ENCODE peak calls at places on chromosomes 11 and 22, in seven cellular contexts. E is SK-N-SH, Y is K562, G is H1, J is HepG2, R is HCT116, O is GM12878. I is an unnamed sample.

GRCh38 chr11:16603890-16604783 is 134.3 kb upstream of the C11orf58 start:
- DNase-seq in E (peak; percentile 65), Y (peak; percentile 60), G (no peak), J (no peak), R (no peak), O (no peak), I (no peak)

GRCh38 chr22:42985541-42985925 is 29.4 kb downstream of the PACSIN2 start:
- DNase-seq in E (peak; percentile 28), Y (no peak), G (no peak), J (no peak), R (no peak), O (no peak), I (no peak)

GRCh38 chr11:93528757-93529639 is 14.2 kb downstream of the SMCO4 start:
- DNase-seq in E (no peak), Y (no peak), G (no peak), J (no peak), R (no peak), O (no peak), I (no peak)

GRCh38 chr22:43560651-43561050 is 148.8 kb downstream of the MPPED1 start:
- DNase-seq in E (no peak), Y (no peak), G (no peak), J (no peak), R (no peak), O (no peak), I (no peak)

GRCh38 chr11:130829801-130830562 is 86.3 kb downstream of the SNX19 start:
- DNase-seq in E (no peak), Y (no peak), G (no peak), J (no peak), R (no peak), O (no peak), I (no peak)

GRCh38 chr22:26939466-26939865 is 282.1 kb downstream of the MIAT start:
- DNase-seq in E (no peak), Y (no peak), G (no peak), J (no peak), R (no peak), O (no peak), I (no peak)

GRCh38 chr11:115672999-115673411 is 168.8 kb upstream of the CADM1 start:
- DNase-seq in E (no peak), Y (no peak), G (no peak), J (no peak), R (no peak), O (no peak), I (no peak)

GRCh38 chr11:93842461-93842860 is 8.0 kb downstream of the VSTM5 start:
- DNase-seq in E (no peak), Y (peak; percentile 25), G (no peak), J (no peak), R (peak; percentile 67), O (no peak), I (no peak)

GRCh38 chr11:69361048-69361447 is 67.1 kb downstream of the MYEOV start:
- DNase-seq in E (no peak), Y (no peak), G (no peak), J (no peak), R (no peak), O (no peak), I (no peak)

GRCh38 chr22:44530106-44530505 is 32.1 kb upstream of the RTL6 start:
- DNase-seq in E (no peak), Y (no peak), G (no peak), J (no peak), R (no peak), O (no peak), I (no peak)

GRCh38 chr11:111634981-111635705 is 32.9 kb downstream of the SIK2 start:
- DNase-seq in E (no peak), Y (peak; percentile 15), G (no peak), J (no peak), R (no peak), O (no peak), I (no peak)

GRCh38 chr11:61090092-61090491 is 12.2 kb upstream of the CD5 start:
- DNase-seq in E (no peak), Y (no peak), G (no peak), J (no peak), R (no peak), O (no peak), I (no peak)

GRCh38 chr11:33475999-33476398 is 218.8 kb downstream of the HIPK3 start:
- DNase-seq in E (peak; percentile 24), Y (no peak), G (no peak), J (peak; percentile 37), R (no peak), O (no peak), I (no peak)

GRCh38 chr22:17754233-17754925 is 19.9 kb downstream of the BID start:
- DNase-seq in E (no peak), Y (no peak), G (no peak), J (no peak), R (no peak), O (no peak), I (no peak)

GRCh38 chr11:32576456-32576855 is 7.2 kb upstream of the EIF3M start:
- DNase-seq in E (no peak), Y (no peak), G (no peak), J (no peak), R (no peak), O (no peak), I (no peak)

GRCh38 chr11:73415854-73416615 is 39.8 kb downstream of the RELT start:
- DNase-seq in E (no peak), Y (no peak), G (no peak), J (no peak), R (no peak), O (no peak), I (no peak)

GRCh38 chr22:39688186-39688768 is 117.7 kb downstream of the CACNA1I start:
- DNase-seq in E (no peak), Y (no peak), G (no peak), J (no peak), R (no peak), O (no peak), I (no peak)

GRCh38 chr11:67491276-67492068 is 8.6 kb downstream of the AIP start:
- DNase-seq in E (no peak), Y (no peak), G (no peak), J (no peak), R (no peak), O (no peak), I (no peak)

GRCh38 chr22:19877626-19878339 is 23.1 kb upstream of the GNB1L start:
- DNase-seq in E (no peak), Y (no peak), G (no peak), J (no peak), R (no peak), O (no peak), I (no peak)

GRCh38 chr22:24176630-24177029 is 4.7 kb upstream of the SUSD2 start:
- DNase-seq in E (no peak), Y (no peak), G (no peak), J (no peak), R (no peak), O (no peak), I (no peak)

DNA sequence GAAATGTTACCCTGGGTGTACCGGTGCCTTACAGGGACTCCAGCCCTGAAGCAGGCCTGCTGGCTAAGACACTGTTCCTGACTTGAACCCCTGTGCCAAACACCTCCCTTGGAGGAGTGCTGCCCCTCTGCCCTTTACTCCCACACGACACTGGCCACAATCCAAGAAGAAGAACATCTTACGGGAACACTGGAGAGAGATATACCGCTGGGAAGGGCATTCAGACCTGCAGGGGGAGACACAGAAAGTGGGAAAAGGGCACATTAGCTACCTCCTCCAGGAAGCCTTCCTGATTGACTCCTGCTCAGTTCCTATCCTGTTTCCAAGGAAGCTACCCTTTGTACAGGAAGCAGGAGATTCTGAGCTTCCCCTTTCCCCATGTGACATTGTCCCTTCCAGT is 18.7 kb downstream of the TMPRSS13 start:
- DNase-seq in E (no peak), Y (peak; percentile 41), G (no peak), J (no peak), R (no peak), O (no peak), I (no peak)
- TF ChIP-seq YY1 in E (no peak), Y (no peak), G (no peak), J (no peak), R (no peak), O (no peak), I (no peak)

GRCh38 chr11:45930031-45930794 is 7.8 kb downstream of the LARGE2 start:
- DNase-seq in E (peak; percentile 39), Y (no peak), G (no peak), J (no peak), R (no peak), O (peak; percentile 88), I (no peak)
- TF ChIP-seq YY1 in E (no peak), Y (no peak), G (no peak), J (no peak), R (no peak), O (peak; percentile 46), I (no peak)

GRCh38 chr11:1035577-1036283 is 788 bp downstream of the MUC6 start:
- DNase-seq in E (no peak), Y (no peak), G (no peak), J (no peak), R (no peak), O (no peak), I (no peak)

GRCh38 chr11:1034456-1035295 is 1.8 kb downstream of the MUC6 start:
- DNase-seq in E (no peak), Y (no peak), G (no peak), J (no peak), R (no peak), O (no peak), I (no peak)

GRCh38 chr11:1033016-1033798 is 3.3 kb downstream of the MUC6 start:
- DNase-seq in E (no peak), Y (no peak), G (no peak), J (no peak), R (no peak), O (no peak), I (no peak)

GRCh38 chr11:1032310-1032891 is 4.1 kb downstream of the MUC6 start:
- DNase-seq in E (no peak), Y (no peak), G (no peak), J (no peak), R (no peak), O (no peak), I (no peak)

DNA sequence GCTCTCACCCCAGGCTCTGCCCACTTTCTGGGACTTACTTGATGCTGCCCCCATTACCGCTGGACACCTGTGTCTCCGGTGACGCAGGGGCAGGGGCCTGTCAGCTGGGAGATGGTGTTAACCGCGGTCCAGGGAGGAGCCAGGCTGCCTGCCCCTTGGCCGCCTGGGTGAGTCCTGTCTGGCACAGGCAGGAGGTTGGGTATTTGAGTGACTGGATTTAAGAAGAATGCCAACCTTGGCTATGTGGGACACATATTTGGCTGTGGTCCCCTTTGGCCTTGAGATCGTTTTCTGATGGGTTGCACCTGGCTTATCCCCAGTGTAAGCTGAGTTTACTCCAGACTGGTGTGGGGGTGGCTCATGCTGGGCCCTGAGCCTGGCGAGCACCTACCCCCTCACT is 2.5 kb downstream of the MUC6 start:
- DNase-seq in E (no peak), Y (no peak), G (no peak), J (no peak), R (no peak), O (no peak), I (no peak)
- TF ChIP-seq YY1 in E (no peak), Y (no peak), G (no peak), J (no peak), R (no peak), O (no peak), I (no peak)

GRCh38 chr11:44809283-44809682 is 82.5 kb downstream of the TSPAN18 start:
- DNase-seq in E (no peak), Y (no peak), G (no peak), J (no peak), R (no peak), O (no peak), I (no peak)
- TF ChIP-seq YY1 in E (no peak), Y (no peak), G (no peak), J (no peak), R (no peak), O (no peak), I (no peak)